ENCODE peak calls at places on chromosome 6, in five cellular contexts. One of them, this sample, is unnamed.
A peak's percentile ranks its signal among the peaks of the same experiment; 100 is the strongest.

GRCh38 chr6:18362058-18362561 is 25.0 kb upstream of the RNF144B start:
- DNase-seq in psoas muscle: no peak
- DNase-seq in bronchial epithelial cell: peak; percentile 97
- DNase-seq in progenitor cell of endocrine pancreas: no peak
- DNase-seq in tibial artery: no peak
- DNase-seq in this sample: no peak

GRCh38 chr6:139544699-139545052 is 170.2 kb upstream of the CITED2 start:
- DNase-seq in psoas muscle: no peak
- DNase-seq in tibial artery: no peak
- DNase-seq in bronchial epithelial cell: no peak
- DNase-seq in progenitor cell of endocrine pancreas: no peak
- DNase-seq in this sample: no peak

GRCh38 chr6:111870751-111871064 is 2.5 kb downstream of the FYN start:
- DNase-seq in bronchial epithelial cell: no peak
- DNase-seq in tibial artery: no peak
- DNase-seq in progenitor cell of endocrine pancreas: no peak
- DNase-seq in psoas muscle: no peak
- DNase-seq in this sample: no peak

GRCh38 chr6:16199792-16200191 is 38.6 kb upstream of the GMPR start:
- DNase-seq in progenitor cell of endocrine pancreas: no peak
- DNase-seq in tibial artery: no peak
- DNase-seq in psoas muscle: no peak
- DNase-seq in bronchial epithelial cell: no peak
- DNase-seq in this sample: peak; percentile 71

GRCh38 chr6:16754864-16755263 is 6.4 kb downstream of the ATXN1 start:
- DNase-seq in bronchial epithelial cell: no peak
- DNase-seq in psoas muscle: no peak
- DNase-seq in progenitor cell of endocrine pancreas: no peak
- DNase-seq in tibial artery: no peak
- DNase-seq in this sample: no peak

GRCh38 chr6:89007209-89008001 is 44.0 kb upstream of the RNGTT start:
- DNase-seq in tibial artery: no peak
- DNase-seq in progenitor cell of endocrine pancreas: no peak
- DNase-seq in psoas muscle: no peak
- DNase-seq in bronchial epithelial cell: no peak
- DNase-seq in this sample: no peak

GRCh38 chr6:126147416-126147815 is 161.1 kb downstream of the TRMT11 start:
- DNase-seq in psoas muscle: no peak
- DNase-seq in progenitor cell of endocrine pancreas: no peak
- DNase-seq in tibial artery: no peak
- DNase-seq in bronchial epithelial cell: no peak
- DNase-seq in this sample: no peak

GRCh38 chr6:41428995-41429417 is 93.6 kb downstream of the NCR2 start:
- DNase-seq in bronchial epithelial cell: peak; percentile 4
- DNase-seq in psoas muscle: peak; percentile 52
- DNase-seq in progenitor cell of endocrine pancreas: no peak
- DNase-seq in tibial artery: peak; percentile 85
- DNase-seq in this sample: no peak

GRCh38 chr6:35294308-35294945 is 3.2 kb upstream of the DEF6 start:
- DNase-seq in psoas muscle: peak; percentile 24
- DNase-seq in tibial artery: peak; percentile 29
- DNase-seq in bronchial epithelial cell: peak; percentile 51
- DNase-seq in progenitor cell of endocrine pancreas: peak; percentile 25
- DNase-seq in this sample: peak; percentile 44

GRCh38 chr6:32558426-32559057 is 28.5 kb upstream of the HLA-DRB5 start:
- DNase-seq in psoas muscle: no peak
- DNase-seq in bronchial epithelial cell: no peak
- DNase-seq in tibial artery: no peak
- DNase-seq in progenitor cell of endocrine pancreas: no peak
- DNase-seq in this sample: no peak
- TF ChIP-seq CTCF in psoas muscle: no peak
- TF ChIP-seq CTCF in bronchial epithelial cell: no peak
- TF ChIP-seq CTCF in tibial artery: no peak
- TF ChIP-seq CTCF in progenitor cell of endocrine pancreas: no peak
- TF ChIP-seq CTCF in this sample: no peak

GRCh38 chr6:39922821-39923220 is 11.4 kb downstream of the MOCS1 start:
- DNase-seq in tibial artery: no peak
- DNase-seq in progenitor cell of endocrine pancreas: no peak
- DNase-seq in bronchial epithelial cell: no peak
- DNase-seq in psoas muscle: no peak
- DNase-seq in this sample: no peak
- TF ChIP-seq CTCF in tibial artery: no peak
- TF ChIP-seq CTCF in progenitor cell of endocrine pancreas: no peak
- TF ChIP-seq CTCF in bronchial epithelial cell: no peak
- TF ChIP-seq CTCF in psoas muscle: no peak
- TF ChIP-seq CTCF in this sample: no peak

GRCh38 chr6:83192456-83192855 is 609 bp downstream of the PGM3 start:
- DNase-seq in psoas muscle: no peak
- DNase-seq in tibial artery: no peak
- DNase-seq in progenitor cell of endocrine pancreas: no peak
- DNase-seq in bronchial epithelial cell: peak; percentile 73
- DNase-seq in this sample: no peak

GRCh38 chr6:83188501-83188900 is 4.6 kb downstream of the PGM3 start:
- DNase-seq in psoas muscle: no peak
- DNase-seq in tibial artery: no peak
- DNase-seq in bronchial epithelial cell: no peak
- DNase-seq in progenitor cell of endocrine pancreas: no peak
- DNase-seq in this sample: no peak

GRCh38 chr6:83193747-83194582 is 808 bp downstream of the RWDD2A start:
- DNase-seq in psoas muscle: peak; percentile 45
- DNase-seq in progenitor cell of endocrine pancreas: peak; percentile 62
- DNase-seq in tibial artery: peak; percentile 76
- DNase-seq in bronchial epithelial cell: no peak
- DNase-seq in this sample: peak; percentile 75

GRCh38 chr6:83192871-83193746 is at the start of the genes PGM3 and RWDD2A:
- DNase-seq in progenitor cell of endocrine pancreas: peak; percentile 83
- DNase-seq in bronchial epithelial cell: peak; percentile 74
- DNase-seq in psoas muscle: peak; percentile 92
- DNase-seq in tibial artery: peak; percentile 95
- DNase-seq in this sample: peak; percentile 92

GRCh38 chr6:83190596-83190995 is 2.5 kb downstream of the PGM3 start:
- DNase-seq in bronchial epithelial cell: no peak
- DNase-seq in tibial artery: no peak
- DNase-seq in psoas muscle: no peak
- DNase-seq in progenitor cell of endocrine pancreas: no peak
- DNase-seq in this sample: no peak
- TF ChIP-seq CTCF in bronchial epithelial cell: no peak
- TF ChIP-seq CTCF in tibial artery: no peak
- TF ChIP-seq CTCF in psoas muscle: no peak
- TF ChIP-seq CTCF in progenitor cell of endocrine pancreas: no peak
- TF ChIP-seq CTCF in this sample: no peak

DNA sequence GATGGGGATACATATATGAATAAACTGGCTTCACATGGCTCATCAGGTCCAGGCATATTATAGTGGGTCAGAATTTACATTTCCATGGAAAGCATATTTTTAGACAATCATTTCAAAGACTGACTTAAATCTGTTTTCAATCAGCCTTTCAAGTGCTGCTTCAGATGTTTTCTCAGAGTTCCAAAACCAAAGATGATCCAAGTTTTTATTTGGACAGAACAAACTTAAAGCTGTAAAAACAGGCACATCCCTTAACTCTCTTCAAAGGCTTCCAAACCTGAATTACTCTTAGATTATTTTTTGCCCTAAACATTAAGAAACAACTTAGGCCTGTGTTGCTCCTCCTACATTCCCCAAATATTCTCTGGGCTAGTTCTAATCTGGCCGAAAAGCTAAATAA is 88.2 kb downstream of the PRSS35 start:
- DNase-seq in bronchial epithelial cell: no peak
- DNase-seq in tibial artery: no peak
- DNase-seq in progenitor cell of endocrine pancreas: no peak
- DNase-seq in psoas muscle: no peak
- DNase-seq in this sample: no peak
- TF ChIP-seq CTCF in bronchial epithelial cell: no peak
- TF ChIP-seq CTCF in tibial artery: no peak
- TF ChIP-seq CTCF in progenitor cell of endocrine pancreas: no peak
- TF ChIP-seq CTCF in psoas muscle: no peak
- TF ChIP-seq CTCF in this sample: no peak

This sample was measured in glutamatergic neuron.